ENCODE peak calls at places on chromosomes 11 and 22, in five cellular contexts. O is midbrain; P is NCI-H2029 treated with DMSO at 0.1 percent for 48 hours; V is CD4-positive, CD25-positive, alpha-beta regulatory T cell; Y is stimulated activated CD4-positive, alpha-beta T cell treated with anti-CD3 and anti-CD28 coated beads, Interleukin-12 subunit alpha, Interleukin-12 subunit beta, amount 100 ng/mL, for 4 hours. J is an unnamed sample.

GRCh38 chr11:60915250-60915914 is 1.4 kb downstream of the TMEM109 start:
- DNase-seq in Y (peak), P (no peak), V (peak), O (peak), J (peak)

GRCh38 chr11:19697721-19698121 is 14.9 kb upstream of the NAV2 start:
- DNase-seq in P (no peak), O (no peak), V (no peak), Y (no peak), J (no peak)

GRCh38 chr22:23437779-23438178 is 142.3 kb downstream of the IGLL1 start:
- DNase-seq in O (no peak), Y (no peak), P (no peak), V (no peak), J (no peak)

GRCh38 chr22:27972732-27973698 is 54.0 kb upstream of the PITPNB start:
- DNase-seq in Y (no peak), V (no peak), O (no peak), P (no peak), J (no peak)

GRCh38 chr11:32087602-32088001 is 3.3 kb upstream of the RCN1 start:
- DNase-seq in O (no peak), P (no peak), V (no peak), Y (no peak), J (no peak)

GRCh38 chr11:125123947-125124633 is 12.7 kb upstream of the TMEM218 start:
- DNase-seq in P (no peak), Y (peak), V (peak), O (peak), J (peak)

GRCh38 chr11:61361237-61361636 is 445 bp downstream of the CYB561A3 start:
- DNase-seq in Y (no peak), P (no peak), O (no peak), V (no peak), J (no peak)

GRCh38 chr22:21067901-21068680 is 22.3 kb downstream of the LRRC74B start:
- DNase-seq in O (no peak), V (no peak), Y (no peak), P (no peak), J (no peak)

GRCh38 chr11:36186340-36186739 is 102.9 kb downstream of the COMMD9 start:
- DNase-seq in P (peak), Y (no peak), V (no peak), O (no peak), J (no peak)

GRCh38 chr22:35409783-35410662 is 10.1 kb downstream of the MCM5 start:
- DNase-seq in P (no peak), Y (no peak), V (no peak), O (peak), J (peak)

GRCh38 chr11:2217211-2218081 is 45.8 kb upstream of the TH start:
- DNase-seq in Y (no peak), P (no peak), O (no peak), V (no peak), J (no peak)

GRCh38 chr22:19855504-19856409 is 1.1 kb upstream of the GNB1L start:
- DNase-seq in P (peak), V (peak), O (no peak), Y (peak), J (peak)

GRCh38 chr22:31945971-31946680 is 1.8 kb downstream of the YWHAH start:
- DNase-seq in O (no peak), Y (no peak), P (no peak), V (no peak), J (no peak)

GRCh38 chr11:95345651-95346050 is 114.6 kb upstream of the SESN3 start:
- DNase-seq in V (no peak), P (no peak), Y (no peak), O (no peak), J (no peak)

GRCh38 chr11:4560462-4560861 is 15.5 kb downstream of the OR52M1 start:
- DNase-seq in Y (no peak), V (no peak), P (no peak), O (no peak), J (no peak)

GRCh38 chr22:29315286-29316195 is at the start of gene RASL10A:
- DNase-seq in Y (no peak), P (no peak), V (no peak), O (no peak), J (no peak)

GRCh38 chr11:21289686-21290085 is 620.3 kb downstream of the NELL1 start:
- DNase-seq in V (no peak), P (peak), Y (no peak), O (no peak), J (no peak)

GRCh38 chr11:75105462-75105925 is 8.8 kb upstream of the OR2AT4 start:
- DNase-seq in P (peak), V (no peak), O (no peak), Y (no peak), J (no peak)

GRCh38 chr11:76861490-76861953 is 804 bp downstream of the ACER3 start:
- DNase-seq in P (no peak), V (no peak), O (peak), Y (no peak), J (no peak)

GRCh38 chr11:125070699-125071254 is 7.7 kb downstream of the SLC37A2 start:
- DNase-seq in V (no peak), O (peak), Y (no peak), P (no peak), J (peak)

GRCh38 chr11:115454525-115454924 is 49.7 kb downstream of the CADM1 start:
- DNase-seq in V (no peak), Y (no peak), O (no peak), P (no peak), J (no peak)

GRCh38 chr11:34916810-34917780 is 677 bp downstream of the PDHX start:
- DNase-seq in V (no peak), Y (no peak), P (no peak), O (no peak), J (peak)

GRCh38 chr11:117528061-117528780 is 200.6 kb downstream of the CEP164 start:
- DNase-seq in O (no peak), V (no peak), Y (no peak), P (peak), J (no peak)

GRCh38 chr11:2377511-2378443 is 667 bp downstream of the CD81 start:
- DNase-seq in P (no peak), V (peak), O (peak), Y (peak), J (peak)

GRCh38 chr22:48743601-48744282 is 1083.9 kb downstream of the BRD1 start:
- DNase-seq in P (no peak), O (no peak), V (no peak), Y (no peak), J (no peak)

GRCh38 chr11:23897453-23898289 is 599.2 kb upstream of the LUZP2 start:
- DNase-seq in Y (no peak), O (no peak), P (no peak), V (no peak), J (no peak)

GRCh38 chr11:117818036-117818858 is 6.3 kb downstream of the FXYD2 start:
- DNase-seq in V (no peak), O (no peak), Y (peak), P (no peak), J (no peak)

GRCh38 chr11:61357233-61357893 is 4.3 kb downstream of the CYB561A3 start:
- DNase-seq in P (no peak), Y (no peak), O (no peak), V (no peak), J (peak)

GRCh38 chr22:17773606-17774205 is 563 bp downstream of the BID start:
- DNase-seq in O (peak), V (peak), P (no peak), Y (peak), J (no peak)

J was measured in Ammon's horn.